ENCODE peak calls at places on chromosomes 3 and 15, in four cellular contexts. M is CD8-positive, alpha-beta T cell; G is retinal pigment epithelial cell; U is A172. Q is an unnamed sample.

GRCh38 chr3:188780188-188781147 is 391.3 kb upstream of the TPRG1 start:
- DNase-seq in M (no peak), G (peak; percentile 32), U (no peak), Q (peak; percentile 67)

GRCh38 chr3:194273396-194274310 is 77.5 kb downstream of the CPN2 start:
- DNase-seq in M (no peak), G (no peak), U (no peak), Q (no peak)

GRCh38 chr15:65346856-65347598 is 30.8 kb downstream of the IGDCC3 start:
- DNase-seq in M (no peak), G (no peak), U (no peak), Q (no peak)

GRCh38 chr3:14007006-14007405 is 117.7 kb downstream of the CHCHD4 start:
- DNase-seq in M (no peak), G (no peak), U (no peak), Q (no peak)

GRCh38 chr3:107599755-107600122 is 77.0 kb downstream of the BBX start:
- DNase-seq in M (no peak), G (no peak), U (peak; percentile 3), Q (no peak)

GRCh38 chr15:62390793-62391543 is 225.9 kb upstream of the C2CD4B start:
- DNase-seq in M (peak; percentile 9), G (no peak), U (peak; percentile 8), Q (no peak)

GRCh38 chr3:126130981-126131750 is 47.2 kb upstream of the SLC41A3 start:
- DNase-seq in M (no peak), G (no peak), U (no peak), Q (no peak)

GRCh38 chr3:114644372-114644771 is 350.5 kb downstream of the TIGIT start:
- DNase-seq in M (no peak), G (no peak), U (no peak), Q (no peak)

GRCh38 chr15:68299436-68299835 is 21.9 kb downstream of the FEM1B start:
- DNase-seq in M (no peak), G (no peak), U (no peak), Q (no peak)

GRCh38 chr3:193563999-193564398 is 9.3 kb upstream of the ATP13A4 start:
- DNase-seq in M (no peak), G (no peak), U (peak; percentile 35), Q (no peak)

GRCh38 chr3:71341721-71342120 is 241.8 kb downstream of the FOXP1 start:
- DNase-seq in M (no peak), G (peak; percentile 26), U (peak; percentile 22), Q (peak; percentile 73)

GRCh38 chr15:68206711-68207151 is 1.6 kb upstream of the CALML4 start:
- DNase-seq in M (no peak), G (no peak), U (no peak), Q (no peak)

GRCh38 chr15:52004806-52005205 is 14.2 kb upstream of the MAPK6 start:
- DNase-seq in M (no peak), G (no peak), U (no peak), Q (no peak)

GRCh38 chr3:88807471-88808090 is 299.8 kb upstream of the EPHA3 start:
- DNase-seq in M (no peak), G (peak; percentile 43), U (no peak), Q (peak; percentile 49)

GRCh38 chr3:126782554-126782953 is 78.5 kb downstream of the CHCHD6 start:
- DNase-seq in M (no peak), G (peak; percentile 62), U (peak; percentile 98), Q (peak; percentile 82)

GRCh38 chr3:49602877-49603411 is 48.7 kb downstream of the BSN start:
- DNase-seq in M (peak; percentile 62), G (no peak), U (no peak), Q (no peak)

GRCh38 chr3:105835606-105836005 is 33.2 kb downstream of the CBLB start:
- DNase-seq in M (no peak), G (peak; percentile 91), U (peak; percentile 28), Q (no peak)

GRCh38 chr3:45986303-45986982 is 9.2 kb downstream of the FYCO1 start:
- DNase-seq in M (no peak), G (peak; percentile 34), U (peak; percentile 79), Q (peak; percentile 38)

GRCh38 chr3:2354702-2355101 is 256.0 kb downstream of the CNTN4 start:
- DNase-seq in M (no peak), G (peak; percentile 39), U (no peak), Q (peak; percentile 26)

GRCh38 chr3:64417816-64418215 is 192.6 kb upstream of the PRICKLE2 start:
- DNase-seq in M (no peak), G (peak; percentile 94), U (peak; percentile 53), Q (no peak)

GRCh38 chr15:88274534-88275460 is 18.3 kb upstream of the NTRK3 start:
- DNase-seq in M (peak; percentile 44), G (no peak), U (peak; percentile 43), Q (no peak)

GRCh38 chr15:25249236-25250010 is 189.4 kb downstream of the UBE3A start:
- DNase-seq in M (no peak), G (no peak), U (no peak), Q (no peak)

GRCh38 chr3:34019158-34019557 is 220.7 kb downstream of the PDCD6IP start:
- DNase-seq in M (no peak), G (no peak), U (no peak), Q (no peak)

GRCh38 chr3:58495101-58495500 is 3.2 kb downstream of the KCTD6 start:
- DNase-seq in M (no peak), G (no peak), U (no peak), Q (no peak)

GRCh38 chr3:87771338-87772059 is 287.3 kb downstream of the CGGBP1 start:
- DNase-seq in M (peak; percentile 24), G (no peak), U (peak; percentile 60), Q (peak; percentile 0)

GRCh38 chr3:16205156-16205870 is 30.8 kb downstream of the GALNT15 start:
- DNase-seq in M (no peak), G (no peak), U (peak; percentile 82), Q (no peak)

GRCh38 chr3:39443530-39443929 is 23.9 kb upstream of the MOBP start:
- DNase-seq in M (no peak), G (no peak), U (no peak), Q (no peak)

GRCh38 chr15:84934942-84935729 is 46.5 kb upstream of the PDE8A start:
- DNase-seq in M (no peak), G (no peak), U (no peak), Q (no peak)

GRCh38 chr15:43190178-43190577 is 5.0 kb downstream of the CCNDBP1 start:
- DNase-seq in M (no peak), G (no peak), U (no peak), Q (no peak)

GRCh38 chr3:169348981-169349942 is 314.2 kb downstream of the MECOM start:
- DNase-seq in M (no peak), G (no peak), U (peak; percentile 27), Q (peak; percentile 44)

GRCh38 chr3:142962520-142963265 is 781 bp downstream of the PAQR9 start:
- DNase-seq in M (no peak), G (no peak), U (no peak), Q (no peak)

Q was measured in epithelial cell of proximal tubule.